ENCODE peak calls at places on chromosomes 16 and 17, in eight cellular contexts. Y is sigmoid colon, U is aorta, F is Peyer's patch, Q is tibial artery, L is PC-9, W is heart right ventricle, S is NT2/D1. G is an unnamed sample.

GRCh38 chr16:27222499-27223225 is 19.3 kb downstream of the KDM8 start:
- DNase-seq in Y (peak; percentile 86), U (no peak), F (no peak), Q (no peak), L (no peak), W (peak; percentile 58), S (no peak), G (peak; percentile 36)

GRCh38 chr17:62703776-62704380 is 76.4 kb downstream of the MRC2 start:
- DNase-seq in Y (peak; percentile 87), U (peak; percentile 91), F (peak; percentile 83), Q (peak; percentile 79), L (peak; percentile 87), W (peak; percentile 62), S (peak; percentile 40), G (no peak)

GRCh38 chr17:80656590-80656989 is 112.0 kb downstream of the RPTOR start:
- DNase-seq in Y (no peak), U (no peak), F (peak; percentile 21), Q (no peak), L (no peak), W (no peak), S (no peak), G (no peak)

GRCh38 chr16:85296859-85297698 is 184.8 kb upstream of the CIBAR2 start:
- DNase-seq in Y (no peak), U (peak; percentile 84), F (peak; percentile 66), Q (no peak), L (peak; percentile 59), W (no peak), S (no peak), G (no peak)

GRCh38 chr17:56389356-56389755 is 204.1 kb upstream of the NOG start:
- DNase-seq in Y (no peak), U (no peak), F (no peak), Q (no peak), L (no peak), W (no peak), S (no peak), G (no peak)

GRCh38 chr17:79627766-79628690 is 17.2 kb upstream of the RBFOX3 start:
- DNase-seq in Y (peak; percentile 41), U (peak; percentile 46), F (peak; percentile 24), Q (peak; percentile 50), L (no peak), W (peak; percentile 1), S (no peak), G (no peak)

GRCh38 chr17:50018909-50019308 is 23.9 kb upstream of the DLX3 start:
- DNase-seq in Y (no peak), U (no peak), F (peak; percentile 5), Q (no peak), L (no peak), W (no peak), S (no peak), G (no peak)

GRCh38 chr16:23950291-23950894 is 114.6 kb downstream of the PRKCB start:
- DNase-seq in Y (no peak), U (no peak), F (no peak), Q (no peak), L (no peak), W (no peak), S (no peak), G (no peak)

GRCh38 chr16:1048442-1049112 is 24.0 kb upstream of the SSTR5 start:
- DNase-seq in Y (no peak), U (no peak), F (no peak), Q (no peak), L (peak; percentile 50), W (peak; percentile 71), S (peak; percentile 65), G (no peak)

GRCh38 chr16:53881371-53881770 is 177.4 kb downstream of the FTO start:
- DNase-seq in Y (no peak), U (no peak), F (no peak), Q (no peak), L (no peak), W (no peak), S (no peak), G (no peak)

GRCh38 chr17:250487-251300 is 69.2 kb upstream of the DOC2B start:
- DNase-seq in Y (peak; percentile 33), U (peak; percentile 42), F (peak; percentile 32), Q (peak; percentile 28), L (no peak), W (no peak), S (no peak), G (no peak)

GRCh38 chr16:87086575-87086974 is 230.6 kb downstream of the C16orf95 start:
- DNase-seq in Y (no peak), U (no peak), F (no peak), Q (no peak), L (no peak), W (no peak), S (no peak), G (no peak)

GRCh38 chr17:17341452-17341851 is 38.3 kb downstream of the NT5M start:
- DNase-seq in Y (no peak), U (peak; percentile 7), F (no peak), Q (peak; percentile 19), L (no peak), W (no peak), S (no peak), G (no peak)

GRCh38 chr16:76268824-76269223 is 8.4 kb upstream of the CNTNAP4 start:
- DNase-seq in Y (no peak), U (no peak), F (no peak), Q (no peak), L (no peak), W (no peak), S (no peak), G (no peak)

DNA sequence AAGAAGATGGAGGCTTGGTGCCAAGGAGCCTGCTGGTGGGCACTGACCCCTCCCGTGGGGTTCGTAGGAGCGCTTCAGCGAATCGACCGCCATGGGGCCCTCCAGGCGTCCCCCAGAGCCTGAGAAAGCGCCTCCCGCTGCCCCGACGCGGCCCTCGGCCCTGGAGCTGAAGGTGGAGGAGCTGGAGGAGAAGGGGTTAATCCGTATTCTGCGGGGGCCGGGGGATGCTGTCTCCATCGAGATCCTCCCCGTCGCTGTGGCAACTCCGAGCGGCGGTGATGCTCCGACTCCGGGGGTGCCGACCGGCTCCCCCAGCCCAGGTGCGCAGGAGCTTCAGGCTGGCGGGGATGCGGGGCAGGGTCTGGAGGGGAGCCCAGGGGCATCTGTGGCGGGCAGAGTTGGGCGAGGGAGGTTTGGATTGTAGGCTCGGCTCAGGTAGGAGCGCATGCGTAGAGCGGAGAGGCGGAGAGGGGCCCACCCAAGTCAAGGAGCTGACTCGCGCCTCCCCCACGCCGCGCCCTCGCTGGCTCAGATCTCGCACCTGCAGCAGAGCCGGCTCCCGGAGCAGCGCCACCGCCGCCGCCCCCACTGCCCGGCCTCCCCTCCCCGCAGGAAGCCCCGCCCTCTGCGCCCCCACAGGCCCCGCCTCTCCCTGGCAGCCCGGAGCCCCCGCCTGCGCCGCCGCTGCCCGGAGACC is 19.8 kb downstream of the FMNL1 start:
- DNase-seq in Y (no peak), U (peak; percentile 78), F (no peak), Q (no peak), L (no peak), W (no peak), S (no peak), G (no peak)
- H3K4me3 ChIP-seq in Y (peak overlapping the region; percentile 8), U (no peak overlapping the region), F (no peak overlapping the region), Q (peak overlapping the region; percentile 16), L (no peak overlapping the region), W (peak overlapping the region; percentile 26), S (peak overlapping the region; percentile 53), G (no peak overlapping the region)

GRCh38 chr16:72725643-72726042 is 322.3 kb downstream of the ZFHX3 start:
- DNase-seq in Y (no peak), U (no peak), F (no peak), Q (no peak), L (no peak), W (no peak), S (no peak), G (no peak)
- H3K36me3 ChIP-seq in Y (no peaks in the 10 kb centered on the region), U (no peaks in the 10 kb centered on the region), F (no peaks in the 10 kb centered on the region), Q (no peaks in the 10 kb centered on the region), L (no peaks in the 10 kb centered on the region), W (no peaks in the 10 kb centered on the region), S (no peaks in the 10 kb centered on the region), G (no peaks in the 10 kb centered on the region)

GRCh38 chr16:50696126-50696525 is 2.7 kb downstream of the NOD2 start:
- DNase-seq in Y (no peak), U (no peak), F (no peak), Q (peak; percentile 49), L (no peak), W (no peak), S (no peak), G (no peak)

GRCh38 chr16:50692644-50692998 is 785 bp upstream of the NOD2 start:
- DNase-seq in Y (no peak), U (no peak), F (no peak), Q (peak; percentile 17), L (no peak), W (no peak), S (no peak), G (no peak)

GRCh38 chr16:50694206-50694605 is 800 bp downstream of the NOD2 start:
- DNase-seq in Y (no peak), U (no peak), F (no peak), Q (peak; percentile 57), L (no peak), W (no peak), S (no peak), G (no peak)

GRCh38 chr16:50695017-50696000 is 1.9 kb downstream of the NOD2 start:
- DNase-seq in Y (no peak), U (no peak), F (no peak), Q (peak; percentile 72), L (no peak), W (no peak), S (no peak), G (no peak)

GRCh38 chr16:50692999-50693781 is at the start of gene NOD2:
- DNase-seq in Y (no peak), U (peak; percentile 86), F (no peak), Q (peak; percentile 65), L (peak; percentile 10), W (no peak), S (no peak), G (no peak)
- H3K4me3 ChIP-seq in Y (peak within 1 kb of the TSS; percentile 45), U (peak within 1 kb of the TSS; percentile 25), F (peak within 1 kb of the TSS; percentile 64), Q (peak within 1 kb of the TSS; percentile 58), L (peak within 1 kb of the TSS; percentile 33), W (peak within 1 kb of the TSS; percentile 48), S (peak within 1 kb of the TSS; percentile 38), G (peak within 1 kb of the TSS; percentile 18)

GRCh38 chr17:76475302-76475701 is 7.9 kb downstream of the AANAT start:
- DNase-seq in Y (no peak), U (no peak), F (no peak), Q (no peak), L (no peak), W (no peak), S (no peak), G (no peak)
- H3K36me3 ChIP-seq in Y (no peaks in the 10 kb centered on the region), U (no peaks in the 10 kb centered on the region), F (no peaks in the 10 kb centered on the region), Q (no peaks in the 10 kb centered on the region), L (no peaks in the 10 kb centered on the region), W (peaks cover 67% of the 10 kb centered on the region), S (peaks cover 89% of the 10 kb centered on the region), G (peaks cover 9% of the 10 kb centered on the region)

DNA sequence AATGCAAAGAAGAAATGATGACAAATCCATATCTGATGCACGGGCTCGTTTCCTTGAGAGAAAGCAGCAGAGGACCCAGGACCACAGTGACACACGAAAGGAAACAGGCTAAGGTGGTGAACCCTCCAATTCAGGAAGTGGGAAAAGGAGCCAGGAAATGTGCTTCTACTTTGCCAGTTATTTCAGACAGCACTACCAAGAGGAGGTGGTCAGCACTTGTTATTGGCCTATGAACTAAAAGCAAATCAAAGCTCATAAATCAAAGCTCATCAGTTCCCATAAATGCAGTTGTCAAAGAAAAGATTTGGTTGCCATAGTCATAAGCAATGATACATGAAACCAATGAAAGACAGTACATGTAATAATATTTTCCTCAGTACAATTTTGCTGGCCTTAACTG is 12.6 kb upstream of the CLTC start:
- DNase-seq in Y (no peak), U (no peak), F (no peak), Q (no peak), L (no peak), W (no peak), S (no peak), G (no peak)
- H3K4me3 ChIP-seq in Y (no peak overlapping the region), U (no peak overlapping the region), F (no peak overlapping the region), Q (no peak overlapping the region), L (no peak overlapping the region), W (no peak overlapping the region), S (no peak overlapping the region), G (no peak overlapping the region)